ENCODE peak calls at places on chromosomes 5 and 9, in six cellular contexts. One of them, this sample, is unnamed.

GRCh38 chr5:148443998-148444397 is 60.2 kb downstream of the FBXO38 start:
- DNase-seq in stimulated activated naive CD4-positive, alpha-beta T cell: no peak
- DNase-seq in T-helper 2 cell: no peak
- DNase-seq in H9: no peak
- DNase-seq in K562: peak; percentile 78
- DNase-seq in KG1: no peak
- DNase-seq in this sample: peak; percentile 54

GRCh38 chr5:178994580-178995340 is at the start of gene GRM6:
- DNase-seq in stimulated activated naive CD4-positive, alpha-beta T cell: no peak
- DNase-seq in T-helper 2 cell: no peak
- DNase-seq in H9: peak; percentile 56
- DNase-seq in K562: no peak
- DNase-seq in KG1: no peak
- DNase-seq in this sample: no peak

GRCh38 chr5:139828207-139828895 is 32.7 kb downstream of the PSD2 start:
- DNase-seq in stimulated activated naive CD4-positive, alpha-beta T cell: no peak
- DNase-seq in T-helper 2 cell: no peak
- DNase-seq in H9: no peak
- DNase-seq in K562: no peak
- DNase-seq in KG1: no peak
- DNase-seq in this sample: no peak

GRCh38 chr9:130664191-130665028 is at the start of gene PRDM12:
- DNase-seq in stimulated activated naive CD4-positive, alpha-beta T cell: no peak
- DNase-seq in T-helper 2 cell: no peak
- DNase-seq in H9: peak; percentile 73
- DNase-seq in K562: no peak
- DNase-seq in KG1: no peak
- DNase-seq in this sample: no peak

GRCh38 chr9:135404451-135405144 is 75.0 kb upstream of the PPP1R26 start:
- DNase-seq in stimulated activated naive CD4-positive, alpha-beta T cell: no peak
- DNase-seq in T-helper 2 cell: no peak
- DNase-seq in H9: no peak
- DNase-seq in K562: no peak
- DNase-seq in KG1: no peak
- DNase-seq in this sample: no peak

GRCh38 chr5:173963867-173964429 is 25.0 kb upstream of the C5orf47 start:
- DNase-seq in stimulated activated naive CD4-positive, alpha-beta T cell: peak; percentile 4
- DNase-seq in T-helper 2 cell: no peak
- DNase-seq in H9: peak; percentile 93
- DNase-seq in K562: no peak
- DNase-seq in KG1: no peak
- DNase-seq in this sample: no peak

GRCh38 chr5:136149891-136150290 is 17.2 kb downstream of the SMAD5 start:
- DNase-seq in stimulated activated naive CD4-positive, alpha-beta T cell: no peak
- DNase-seq in T-helper 2 cell: no peak
- DNase-seq in H9: no peak
- DNase-seq in K562: no peak
- DNase-seq in KG1: no peak
- DNase-seq in this sample: no peak

GRCh38 chr5:83714780-83715179 is 5.9 kb downstream of the HAPLN1 start:
- DNase-seq in stimulated activated naive CD4-positive, alpha-beta T cell: no peak
- DNase-seq in T-helper 2 cell: no peak
- DNase-seq in H9: no peak
- DNase-seq in K562: no peak
- DNase-seq in KG1: no peak
- DNase-seq in this sample: no peak

GRCh38 chr5:150619359-150620230 is 20.9 kb upstream of the SYNPO start:
- DNase-seq in stimulated activated naive CD4-positive, alpha-beta T cell: no peak
- DNase-seq in T-helper 2 cell: no peak
- DNase-seq in H9: no peak
- DNase-seq in K562: no peak
- DNase-seq in KG1: no peak
- DNase-seq in this sample: no peak

GRCh38 chr5:159175547-159175946 is 33.8 kb downstream of the RNF145 start:
- DNase-seq in stimulated activated naive CD4-positive, alpha-beta T cell: no peak
- DNase-seq in T-helper 2 cell: no peak
- DNase-seq in H9: no peak
- DNase-seq in K562: no peak
- DNase-seq in KG1: no peak
- DNase-seq in this sample: no peak

GRCh38 chr9:40913096-40913719 is 215.3 kb downstream of the FOXD4L6 start:
- DNase-seq in stimulated activated naive CD4-positive, alpha-beta T cell: no peak
- DNase-seq in T-helper 2 cell: no peak
- DNase-seq in H9: no peak
- DNase-seq in K562: no peak
- DNase-seq in KG1: no peak
- DNase-seq in this sample: no peak

GRCh38 chr9:113395000-113395861 is 5.9 kb downstream of the ALAD start:
- DNase-seq in stimulated activated naive CD4-positive, alpha-beta T cell: no peak
- DNase-seq in T-helper 2 cell: no peak
- DNase-seq in H9: no peak
- DNase-seq in K562: no peak
- DNase-seq in KG1: no peak
- DNase-seq in this sample: no peak

GRCh38 chr9:15070716-15071115 is 160.5 kb upstream of the FREM1 start:
- DNase-seq in stimulated activated naive CD4-positive, alpha-beta T cell: no peak
- DNase-seq in T-helper 2 cell: no peak
- DNase-seq in H9: no peak
- DNase-seq in K562: no peak
- DNase-seq in KG1: no peak
- DNase-seq in this sample: no peak

This sample was measured in AML-193.